ENCODE peak calls at places on chromosomes 6 and 20, in seven cellular contexts. T, G, V, D, I, R and C are unnamed samples.

GRCh38 chr6:56370127-56370540 is 122.8 kb upstream of the COL21A1 start:
- DNase-seq in T (peak; percentile 88), G (no peak), V (peak; percentile 34), D (peak; percentile 84), I (no peak), R (peak; percentile 72), C (peak; percentile 78)

GRCh38 chr6:142355481-142356174 is 53.8 kb downstream of the ADGRG6 start:
- DNase-seq in T (no peak), G (no peak), V (no peak), D (no peak), I (no peak), R (no peak), C (no peak)

GRCh38 chr20:962683-963082 is 39.4 kb downstream of the RSPO4 start:
- DNase-seq in T (no peak), G (no peak), V (no peak), D (no peak), I (no peak), R (no peak), C (no peak)

GRCh38 chr6:9761220-9761619 is 653.7 kb downstream of the TFAP2A start:
- DNase-seq in T (no peak), G (no peak), V (no peak), D (no peak), I (no peak), R (no peak), C (no peak)

GRCh38 chr6:150336299-150336698 is 32.5 kb upstream of the IYD start:
- DNase-seq in T (no peak), G (no peak), V (peak; percentile 22), D (peak; percentile 56), I (no peak), R (no peak), C (peak; percentile 94)

GRCh38 chr6:106281088-106281487 is 44.5 kb downstream of the ATG5 start:
- DNase-seq in T (no peak), G (no peak), V (no peak), D (peak; percentile 5), I (no peak), R (no peak), C (no peak)

GRCh38 chr20:43893930-43894329 is 20.7 kb upstream of the TOX2 start:
- DNase-seq in T (peak; percentile 63), G (no peak), V (peak; percentile 54), D (peak; percentile 65), I (no peak), R (no peak), C (peak; percentile 6)

GRCh38 chr20:32577023-32577422 is 8.1 kb downstream of the NOL4L start:
- DNase-seq in T (no peak), G (no peak), V (no peak), D (no peak), I (no peak), R (no peak), C (no peak)

GRCh38 chr6:164325168-164325567 is 910.6 kb downstream of the QKI start:
- DNase-seq in T (no peak), G (no peak), V (no peak), D (no peak), I (no peak), R (no peak), C (no peak)

GRCh38 chr6:54813901-54814300 is 32.7 kb upstream of the FAM83B start:
- DNase-seq in T (no peak), G (no peak), V (peak; percentile 63), D (no peak), I (no peak), R (no peak), C (no peak)

GRCh38 chr6:33702345-33702977 is 9.0 kb downstream of the UQCC2 start:
- DNase-seq in T (peak; percentile 84), G (no peak), V (peak; percentile 78), D (peak; percentile 84), I (no peak), R (no peak), C (peak; percentile 64)

GRCh38 chr20:49914310-49915117 is 815 bp downstream of the SPATA2 start:
- DNase-seq in T (no peak), G (no peak), V (peak; percentile 45), D (peak; percentile 70), I (no peak), R (no peak), C (no peak)

GRCh38 chr20:43844778-43845614 is 69.7 kb upstream of the TOX2 start:
- DNase-seq in T (peak; percentile 94), G (no peak), V (peak; percentile 95), D (peak; percentile 84), I (no peak), R (peak; percentile 79), C (peak; percentile 89)